ENCODE peak calls at places on chromosomes 5 and 9, in six cellular contexts. X, D, N, C, I and K are unnamed samples.

GRCh38 chr9:134253596-134254205 is 72.6 kb upstream of the RXRA start:
- DNase-seq in X (no peak), D (no peak), N (no peak), C (peak; percentile 25), I (no peak), K (peak; percentile 68)

GRCh38 chr9:126081746-126082145 is 244.9 kb upstream of the MVB12B start:
- DNase-seq in X (no peak), D (no peak), N (no peak), C (no peak), I (no peak), K (no peak)

GRCh38 chr5:9437741-9438240 is 108.1 kb downstream of the SEMA5A start:
- DNase-seq in X (no peak), D (no peak), N (no peak), C (peak; percentile 85), I (no peak), K (peak; percentile 32)

GRCh38 chr9:8456327-8456726 is 656.7 kb upstream of the DMAC1 start:
- DNase-seq in X (no peak), D (no peak), N (no peak), C (peak; percentile 27), I (no peak), K (no peak)

GRCh38 chr5:112696786-112697185 is 40.9 kb upstream of the APC start:
- DNase-seq in X (no peak), D (no peak), N (no peak), C (no peak), I (no peak), K (no peak)

GRCh38 chr9:92963831-92964606 is 16.7 kb downstream of the FGD3 start:
- DNase-seq in X (peak; percentile 86), D (peak; percentile 53), N (peak; percentile 70), C (no peak), I (no peak), K (no peak)

GRCh38 chr5:38660194-38660668 is 103.8 kb upstream of the LIFR start:
- DNase-seq in X (no peak), D (no peak), N (no peak), C (no peak), I (peak; percentile 63), K (no peak)

GRCh38 chr9:137167752-137168574 is 1.9 kb downstream of the LRRC26 start:
- DNase-seq in X (no peak), D (no peak), N (no peak), C (no peak), I (no peak), K (no peak)

GRCh38 chr9:133563286-133564213 is 29.0 kb downstream of the ADAMTSL2 start:
- DNase-seq in X (no peak), D (no peak), N (no peak), C (no peak), I (peak; percentile 25), K (peak; percentile 60)

GRCh38 chr5:81748556-81748955 is 2.3 kb downstream of the SSBP2 start:
- DNase-seq in X (no peak), D (no peak), N (no peak), C (peak; percentile 26), I (no peak), K (no peak)

GRCh38 chr5:43560128-43560527 is 3.3 kb upstream of the PAIP1 start:
- DNase-seq in X (no peak), D (no peak), N (no peak), C (peak; percentile 58), I (no peak), K (no peak)

GRCh38 chr5:38423536-38424178 is 132.8 kb downstream of the LIFR start:
- DNase-seq in X (no peak), D (no peak), N (no peak), C (no peak), I (no peak), K (no peak)

GRCh38 chr5:15506146-15506545 is 6.2 kb downstream of the FBXL7 start:
- DNase-seq in X (no peak), D (no peak), N (no peak), C (no peak), I (no peak), K (no peak)

GRCh38 chr9:33687779-33688178 is 107.6 kb upstream of the PRSS3 start:
- DNase-seq in X (no peak), D (no peak), N (no peak), C (no peak), I (no peak), K (no peak)

GRCh38 chr9:71355884-71356283 is 234.5 kb upstream of the TRPM3 start:
- DNase-seq in X (no peak), D (no peak), N (no peak), C (no peak), I (no peak), K (no peak)

GRCh38 chr5:40464461-40464860 is 215.3 kb upstream of the PTGER4 start:
- DNase-seq in X (no peak), D (no peak), N (no peak), C (peak; percentile 28), I (no peak), K (no peak)

GRCh38 chr5:40601198-40601868 is 78.4 kb upstream of the PTGER4 start:
- DNase-seq in X (no peak), D (no peak), N (no peak), C (no peak), I (no peak), K (no peak)

GRCh38 chr5:175534070-175534932 is 55.9 kb downstream of the SFXN1 start:
- DNase-seq in X (peak; percentile 98), D (peak; percentile 78), N (peak; percentile 84), C (peak; percentile 73), I (peak; percentile 94), K (peak; percentile 89)

GRCh38 chr5:170791325-170791954 is 7.9 kb downstream of the GABRP start:
- DNase-seq in X (no peak), D (no peak), N (no peak), C (peak; percentile 58), I (peak; percentile 83), K (peak; percentile 14)

GRCh38 chr5:63323926-63324325 is 638.3 kb downstream of the HTR1A start:
- DNase-seq in X (no peak), D (no peak), N (no peak), C (no peak), I (no peak), K (no peak)

GRCh38 chr5:64690417-64691151 is at the start of gene SHISAL2B:
- DNase-seq in X (peak; percentile 76), D (no peak), N (no peak), C (peak; percentile 6), I (peak; percentile 60), K (peak; percentile 27)

GRCh38 chr5:10540036-10540544 is 23.8 kb upstream of the ANKRD33B start:
- DNase-seq in X (no peak), D (no peak), N (no peak), C (no peak), I (no peak), K (no peak)

GRCh38 chr9:87713278-87713989 is 12.5 kb upstream of the CTSL start:
- DNase-seq in X (peak; percentile 88), D (peak; percentile 46), N (no peak), C (peak; percentile 100), I (peak; percentile 19), K (peak; percentile 84)

GRCh38 chr5:106959447-106959846 is 711.3 kb downstream of the EFNA5 start:
- DNase-seq in X (no peak), D (no peak), N (no peak), C (no peak), I (peak; percentile 12), K (no peak)

GRCh38 chr5:111584651-111585050 is 72.3 kb upstream of the STARD4 start:
- DNase-seq in X (no peak), D (no peak), N (no peak), C (peak; percentile 68), I (no peak), K (peak; percentile 23)

GRCh38 chr5:169668732-169669131 is 31.7 kb downstream of the DOCK2 start:
- DNase-seq in X (no peak), D (no peak), N (no peak), C (no peak), I (no peak), K (peak; percentile 44)

GRCh38 chr5:54553659-54554207 is 36.2 kb downstream of the SNX18 start:
- DNase-seq in X (no peak), D (no peak), N (no peak), C (no peak), I (no peak), K (no peak)

GRCh38 chr9:98091735-98092632 is 27.0 kb downstream of the TRIM14 start:
- DNase-seq in X (no peak), D (no peak), N (no peak), C (peak; percentile 45), I (no peak), K (no peak)

GRCh38 chr5:158811921-158812320 is 287.8 kb downstream of the EBF1 start:
- DNase-seq in X (no peak), D (no peak), N (no peak), C (no peak), I (no peak), K (no peak)

GRCh38 chr9:81646337-81646736 is 43.0 kb downstream of the TLE1 start:
- DNase-seq in X (no peak), D (no peak), N (no peak), C (no peak), I (no peak), K (no peak)

GRCh38 chr9:2418619-2419018 is 203.0 kb upstream of the VLDLR start:
- DNase-seq in X (no peak), D (no peak), N (no peak), C (peak; percentile 67), I (no peak), K (no peak)

GRCh38 chr9:127525426-127526188 is 74.3 kb downstream of the LRSAM1 start:
- DNase-seq in X (no peak), D (no peak), N (no peak), C (peak; percentile 73), I (peak; percentile 46), K (peak; percentile 58)